ENCODE peak calls at places on chromosomes 3 and 15, in four cellular contexts. D is spleen, Q is A549, Y is neural progenitor cell. P is an unnamed sample.

GRCh38 chr3:14391033-14391432 is 11.4 kb upstream of the SLC6A6 start:
- DNase-seq in Q (peak; percentile 70), Y (no peak), D (no peak), P (no peak)

GRCh38 chr15:37096878-37097568 is 3.3 kb downstream of the MEIS2 start:
- DNase-seq in Y (peak; percentile 74), D (peak; percentile 51), Q (no peak), P (no peak)

GRCh38 chr15:100152463-100152862 is 189.3 kb downstream of the ADAMTS17 start:
- DNase-seq in D (no peak), Y (no peak), Q (no peak), P (no peak)

GRCh38 chr15:60932051-60932915 is 296.8 kb downstream of the RORA start:
- DNase-seq in Y (no peak), Q (peak; percentile 58), D (no peak), P (no peak)

GRCh38 chr3:107752202-107752990 is 229.6 kb downstream of the BBX start:
- DNase-seq in Y (peak; percentile 40), D (no peak), Q (peak; percentile 50), P (no peak)

GRCh38 chr3:124763644-124764358 is 33.5 kb downstream of the UMPS start:
- DNase-seq in Y (no peak), Q (no peak), D (peak; percentile 61), P (no peak)

GRCh38 chr15:74798388-74799254 is 14.0 kb upstream of the LMAN1L start:
- DNase-seq in D (peak; percentile 89), Q (no peak), Y (no peak), P (no peak)

GRCh38 chr3:185270262-185270955 is 16.6 kb upstream of the EHHADH start:
- DNase-seq in Q (peak; percentile 40), D (no peak), Y (peak; percentile 64), P (no peak)

GRCh38 chr3:51311055-51311454 is 74.0 kb upstream of the MANF start:
- DNase-seq in Y (peak; percentile 34), Q (peak; percentile 21), D (no peak), P (no peak)

GRCh38 chr3:187183903-187184302 is 13.4 kb upstream of the RTP1 start:
- DNase-seq in Q (no peak), D (no peak), Y (no peak), P (no peak)

GRCh38 chr3:28134198-28134597 is 107.2 kb upstream of the CMC1 start:
- DNase-seq in D (no peak), Y (no peak), Q (no peak), P (no peak)

GRCh38 chr3:133783762-133784161 is 21.9 kb upstream of the SRPRB start:
- DNase-seq in Q (no peak), D (no peak), Y (no peak), P (no peak)

GRCh38 chr3:140128217-140129137 is 193.5 kb downstream of the CLSTN2 start:
- DNase-seq in Y (peak; percentile 67), Q (peak; percentile 25), D (no peak), P (peak; percentile 17)

GRCh38 chr15:28963711-28964081 is 77.9 kb downstream of the APBA2 start:
- DNase-seq in Y (no peak), D (no peak), Q (no peak), P (no peak)

GRCh38 chr15:39286706-39287105 is 294.2 kb upstream of the THBS1 start:
- DNase-seq in Y (no peak), D (no peak), Q (no peak), P (no peak)

GRCh38 chr15:70091649-70092461 is 5.9 kb downstream of the TLE3 start:
- DNase-seq in D (peak; percentile 37), Y (no peak), Q (no peak), P (no peak)

GRCh38 chr3:35322070-35322469 is 317.3 kb upstream of the ARPP21 start:
- DNase-seq in Q (no peak), D (no peak), Y (no peak), P (no peak)

GRCh38 chr15:80931191-80931590 is 58.4 kb downstream of the MESD start:
- DNase-seq in Q (no peak), Y (no peak), D (no peak), P (no peak)

GRCh38 chr3:52845157-52845556 is 10.3 kb upstream of the MUSTN1 start:
- DNase-seq in Q (no peak), D (peak; percentile 36), Y (no peak), P (no peak)

GRCh38 chr15:93331545-93332117 is 242.6 kb upstream of the RGMA start:
- DNase-seq in Y (peak; percentile 55), D (no peak), Q (no peak), P (peak; percentile 34)

GRCh38 chr3:42632146-42632545 is 21.4 kb upstream of the ZBTB47 start:
- DNase-seq in Y (no peak), D (no peak), Q (no peak), P (no peak)

GRCh38 chr3:70471464-70472342 is 159.3 kb upstream of the MDFIC2 start:
- DNase-seq in D (no peak), Q (no peak), Y (no peak), P (no peak)

GRCh38 chr3:169260296-169260695 is 403.2 kb downstream of the MECOM start:
- DNase-seq in D (no peak), Y (no peak), Q (no peak), P (no peak)

GRCh38 chr3:184620101-184620798 is 58.7 kb downstream of the EPHB3 start:
- DNase-seq in D (no peak), Q (peak; percentile 5), Y (no peak), P (no peak)

GRCh38 chr3:184316792-184317191 is 2.4 kb downstream of the EIF4G1 start:
- DNase-seq in Y (no peak), D (no peak), Q (no peak), P (no peak)

GRCh38 chr15:41205315-41205714 is 25.2 kb downstream of the EXD1 start:
- DNase-seq in D (no peak), Y (no peak), Q (no peak), P (no peak)

GRCh38 chr3:28117598-28117997 is 123.8 kb upstream of the CMC1 start:
- DNase-seq in Q (no peak), D (no peak), Y (no peak), P (no peak)

GRCh38 chr3:170488802-170489201 is 70.1 kb downstream of the CLDN11 start:
- DNase-seq in Y (no peak), D (no peak), Q (peak; percentile 68), P (no peak)

GRCh38 chr15:46897266-46897665 is 820.0 kb upstream of the SEMA6D start:
- DNase-seq in Q (no peak), D (no peak), Y (no peak), P (no peak)

GRCh38 chr15:90818251-90819210 is 49.9 kb upstream of the FURIN start:
- DNase-seq in Y (peak; percentile 57), Q (no peak), D (peak; percentile 88), P (no peak)

GRCh38 chr3:20700702-20701101 is 514.7 kb upstream of the SGO1 start:
- DNase-seq in D (no peak), Y (no peak), Q (no peak), P (no peak)

GRCh38 chr15:57553526-57553925 is 38.2 kb upstream of the MYZAP start:
- DNase-seq in D (no peak), Y (peak; percentile 13), Q (no peak), P (no peak)

GRCh38 chr3:111299070-111299672 is 227.6 kb downstream of the NECTIN3 start:
- DNase-seq in Y (peak; percentile 45), D (no peak), Q (no peak), P (no peak)

GRCh38 chr3:38578551-38578950 is 70.9 kb downstream of the SCN5A start:
- DNase-seq in Q (no peak), D (peak; percentile 46), Y (no peak), P (peak; percentile 1)

DNA sequence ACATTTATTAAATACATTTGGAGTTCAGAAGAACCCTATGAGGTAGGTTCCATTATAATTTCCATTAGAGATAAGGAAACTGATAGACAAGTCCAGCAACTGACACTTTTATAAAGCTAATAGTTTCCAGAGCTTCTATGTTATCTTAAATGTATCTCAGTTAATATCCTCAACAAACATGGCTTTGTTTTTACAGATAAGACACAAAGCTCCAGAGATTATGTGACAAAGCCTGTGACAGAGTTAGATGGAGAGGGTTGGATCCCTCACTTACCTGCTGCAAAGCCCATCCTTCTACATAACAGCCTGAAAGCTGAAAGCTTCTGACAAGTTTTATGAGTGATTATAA is 473 bp upstream of the COMMD2 start:
- DNase-seq in Y (no peak), D (no peak), Q (no peak), P (no peak)
- TF ChIP-seq CTCF in Y (no peak), D (no peak), Q (peak; percentile 4), P (no peak)

DNA sequence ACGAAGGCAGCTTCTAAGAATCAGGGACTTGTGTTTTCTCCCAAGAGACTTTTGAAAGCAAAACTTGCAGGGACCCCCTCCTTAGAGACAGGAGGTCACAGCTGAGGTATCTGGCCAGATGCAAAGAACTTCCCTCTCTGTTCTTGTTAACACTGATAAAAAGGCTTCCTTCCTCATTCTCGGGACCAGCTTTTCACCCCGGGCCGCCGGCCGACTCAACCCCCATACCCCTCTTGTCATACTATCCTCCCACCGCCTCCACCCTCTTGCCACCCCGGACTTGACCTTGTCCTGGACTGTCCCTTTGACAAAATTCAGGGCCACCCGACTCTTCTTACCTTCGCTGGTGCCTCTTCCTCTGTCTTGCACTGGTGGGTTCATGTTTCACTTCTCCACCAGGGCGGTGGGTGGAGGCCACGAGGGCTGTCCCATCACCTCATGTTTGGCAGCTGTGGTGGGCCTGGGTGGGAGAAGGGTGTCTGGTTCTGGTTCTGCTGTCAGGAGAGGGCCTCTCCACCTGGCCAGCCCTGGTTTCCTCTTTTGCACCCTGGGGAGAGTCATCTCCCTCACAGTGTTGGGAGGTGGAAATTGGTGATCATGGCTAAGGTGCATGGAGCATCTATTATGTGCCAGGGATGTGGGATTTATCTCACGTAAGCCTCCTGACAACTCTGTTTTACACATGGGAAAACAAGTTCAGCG is 32.5 kb downstream of the BHLHE40 start:
- DNase-seq in D (peak; percentile 92), Y (no peak), Q (no peak), P (no peak)
- TF ChIP-seq CTCF in D (peak; percentile 14), Y (no peak), Q (no peak), P (no peak)

DNA sequence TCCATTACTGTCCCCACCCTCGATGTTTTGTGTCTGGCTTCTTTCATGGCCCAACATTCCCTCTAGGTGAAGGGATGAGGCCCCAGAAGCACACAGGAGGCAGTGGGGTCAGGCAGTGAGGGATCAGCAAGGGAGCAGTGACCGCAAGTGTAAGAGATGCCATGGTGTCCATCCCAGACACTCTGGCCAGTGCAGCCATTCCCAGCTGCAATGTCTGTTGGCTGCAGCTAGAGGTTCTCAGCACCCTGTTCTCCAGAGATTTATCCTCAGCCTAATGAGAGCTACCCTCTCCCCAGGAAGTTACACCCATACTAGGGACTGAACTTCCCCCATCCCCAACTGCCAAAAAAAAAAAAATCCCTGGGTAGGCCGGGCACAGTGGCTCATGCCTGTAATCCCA is 40.2 kb downstream of the TRANK1 start:
- DNase-seq in Q (peak; percentile 37), Y (peak; percentile 48), D (peak; percentile 74), P (no peak)
- TF ChIP-seq CTCF in Q (peak; percentile 29), Y (peak; percentile 48), D (peak; percentile 45), P (peak; percentile 34)

DNA sequence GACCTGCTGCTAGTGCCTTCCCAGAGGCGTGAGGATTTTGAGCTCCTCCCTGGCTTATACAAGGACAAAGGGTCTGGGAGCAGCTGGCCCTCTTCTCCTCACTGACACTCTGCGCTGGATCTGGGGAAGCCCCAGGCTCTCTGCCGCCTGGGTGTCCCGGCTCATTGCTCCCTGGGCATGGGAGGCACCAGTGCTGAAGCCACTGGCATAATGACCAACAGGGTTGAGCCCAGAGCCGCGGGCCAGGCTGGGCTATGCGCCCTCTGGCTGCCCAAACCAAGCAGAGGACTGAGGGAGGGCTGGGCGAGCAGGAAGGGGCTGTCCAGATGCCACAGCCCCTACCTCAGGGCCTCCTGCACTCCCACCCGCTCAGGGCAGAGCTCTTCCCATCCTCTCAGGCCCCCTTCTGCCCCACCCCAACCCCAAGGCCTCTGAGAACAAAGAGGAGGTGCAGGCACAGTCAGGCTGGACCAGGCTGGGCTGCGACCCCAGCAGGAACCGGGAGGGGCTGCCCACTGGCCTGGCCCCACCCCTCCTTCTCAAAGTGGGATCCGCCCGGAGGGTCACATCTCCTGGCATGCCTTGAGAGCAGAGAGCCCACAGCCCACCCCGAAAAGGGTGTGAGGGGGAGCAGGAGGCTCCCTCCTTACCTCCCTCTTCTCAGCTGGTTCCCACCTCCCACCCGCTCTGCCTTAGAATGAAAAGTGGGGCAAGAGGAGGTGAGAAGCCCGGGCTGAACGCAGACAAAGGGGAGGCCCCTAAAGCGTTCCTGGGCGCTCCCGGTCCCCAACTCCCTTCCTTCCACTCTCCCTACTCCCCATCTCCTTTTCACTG is 1.5 kb downstream of the LINGO1 start:
- DNase-seq in Q (peak; percentile 25), D (no peak), Y (peak; percentile 77), P (no peak)
- TF ChIP-seq CTCF in Q (peak; percentile 34), D (peak; percentile 35), Y (peak; percentile 44), P (peak; percentile 9)